ENCODE peak calls at places on chromosomes 4 and X, in six cellular contexts. One of them, this sample, is unnamed.

GRCh38 chrX:7062276-7062675 is 85.2 kb upstream of the STS start:
- DNase-seq in CD8-positive, alpha-beta T cell: no peak
- DNase-seq in iPS DF 6.9: no peak
- DNase-seq in fibroblast of lung: peak
- DNase-seq in Panc1: no peak
- DNase-seq in CD4-positive, CD25-positive, alpha-beta regulatory T cell: no peak
- DNase-seq in this sample: no peak

GRCh38 chrX:15358533-15358932 is 23.2 kb upstream of the PIGA start:
- DNase-seq in CD4-positive, CD25-positive, alpha-beta regulatory T cell: no peak
- DNase-seq in iPS DF 6.9: no peak
- DNase-seq in CD8-positive, alpha-beta T cell: no peak
- DNase-seq in Panc1: no peak
- DNase-seq in fibroblast of lung: no peak
- DNase-seq in this sample: no peak

GRCh38 chr4:189202869-189203271 is 737.8 kb upstream of the FRG1 start:
- DNase-seq in fibroblast of lung: peak
- DNase-seq in CD4-positive, CD25-positive, alpha-beta regulatory T cell: no peak
- DNase-seq in Panc1: no peak
- DNase-seq in CD8-positive, alpha-beta T cell: no peak
- DNase-seq in iPS DF 6.9: no peak
- DNase-seq in this sample: no peak

GRCh38 chr4:13511101-13511500 is 27.0 kb upstream of the RAB28 start:
- DNase-seq in CD8-positive, alpha-beta T cell: no peak
- DNase-seq in iPS DF 6.9: no peak
- DNase-seq in CD4-positive, CD25-positive, alpha-beta regulatory T cell: no peak
- DNase-seq in Panc1: no peak
- DNase-seq in fibroblast of lung: no peak
- DNase-seq in this sample: no peak

GRCh38 chr4:20151436-20151835 is 100.3 kb upstream of the SLIT2 start:
- DNase-seq in fibroblast of lung: peak
- DNase-seq in iPS DF 6.9: no peak
- DNase-seq in CD8-positive, alpha-beta T cell: no peak
- DNase-seq in Panc1: no peak
- DNase-seq in CD4-positive, CD25-positive, alpha-beta regulatory T cell: no peak
- DNase-seq in this sample: no peak

GRCh38 chr4:56078866-56079265 is 130.1 kb downstream of the CEP135 start:
- DNase-seq in iPS DF 6.9: no peak
- DNase-seq in CD4-positive, CD25-positive, alpha-beta regulatory T cell: no peak
- DNase-seq in CD8-positive, alpha-beta T cell: no peak
- DNase-seq in fibroblast of lung: no peak
- DNase-seq in Panc1: no peak
- DNase-seq in this sample: no peak

GRCh38 chr4:128364565-128364964 is 77.0 kb upstream of the PGRMC2 start:
- DNase-seq in iPS DF 6.9: no peak
- DNase-seq in CD8-positive, alpha-beta T cell: no peak
- DNase-seq in fibroblast of lung: peak
- DNase-seq in CD4-positive, CD25-positive, alpha-beta regulatory T cell: no peak
- DNase-seq in Panc1: no peak
- DNase-seq in this sample: no peak

GRCh38 chr4:169279111-169279510 is 8.4 kb upstream of the SH3RF1 start:
- DNase-seq in iPS DF 6.9: no peak
- DNase-seq in Panc1: no peak
- DNase-seq in CD4-positive, CD25-positive, alpha-beta regulatory T cell: no peak
- DNase-seq in fibroblast of lung: no peak
- DNase-seq in CD8-positive, alpha-beta T cell: no peak
- DNase-seq in this sample: no peak

GRCh38 chr4:22668301-22668700 is 24.4 kb upstream of the GBA3 start:
- DNase-seq in iPS DF 6.9: no peak
- DNase-seq in fibroblast of lung: peak
- DNase-seq in CD4-positive, CD25-positive, alpha-beta regulatory T cell: no peak
- DNase-seq in CD8-positive, alpha-beta T cell: no peak
- DNase-seq in Panc1: no peak
- DNase-seq in this sample: no peak

GRCh38 chrX:130165181-130165702 is 399 bp downstream of the AIFM1 start:
- DNase-seq in CD8-positive, alpha-beta T cell: peak
- DNase-seq in iPS DF 6.9: no peak
- DNase-seq in CD4-positive, CD25-positive, alpha-beta regulatory T cell: no peak
- DNase-seq in Panc1: no peak
- DNase-seq in fibroblast of lung: peak
- DNase-seq in this sample: no peak

GRCh38 chrX:130826249-130826648 is 76.8 kb downstream of the ENOX2 start:
- DNase-seq in CD8-positive, alpha-beta T cell: no peak
- DNase-seq in Panc1: no peak
- DNase-seq in CD4-positive, CD25-positive, alpha-beta regulatory T cell: no peak
- DNase-seq in fibroblast of lung: no peak
- DNase-seq in iPS DF 6.9: no peak
- DNase-seq in this sample: no peak

GRCh38 chr4:6582889-6583504 is 8.0 kb downstream of the MAN2B2 start:
- DNase-seq in fibroblast of lung: peak
- DNase-seq in Panc1: no peak
- DNase-seq in CD4-positive, CD25-positive, alpha-beta regulatory T cell: no peak
- DNase-seq in iPS DF 6.9: no peak
- DNase-seq in CD8-positive, alpha-beta T cell: no peak
- DNase-seq in this sample: no peak

GRCh38 chr4:81850701-81851100 is 379.0 kb upstream of the RASGEF1B start:
- DNase-seq in fibroblast of lung: no peak
- DNase-seq in Panc1: no peak
- DNase-seq in CD8-positive, alpha-beta T cell: no peak
- DNase-seq in iPS DF 6.9: no peak
- DNase-seq in CD4-positive, CD25-positive, alpha-beta regulatory T cell: no peak
- DNase-seq in this sample: no peak

GRCh38 chr4:6925357-6925836 is 15.8 kb downstream of the TBC1D14 start:
- DNase-seq in CD8-positive, alpha-beta T cell: no peak
- DNase-seq in iPS DF 6.9: no peak
- DNase-seq in fibroblast of lung: no peak
- DNase-seq in CD4-positive, CD25-positive, alpha-beta regulatory T cell: no peak
- DNase-seq in Panc1: no peak
- DNase-seq in this sample: no peak

GRCh38 chr4:107050525-107051135 is 14.5 kb upstream of the DKK2 start:
- DNase-seq in fibroblast of lung: no peak
- DNase-seq in CD8-positive, alpha-beta T cell: no peak
- DNase-seq in Panc1: no peak
- DNase-seq in CD4-positive, CD25-positive, alpha-beta regulatory T cell: no peak
- DNase-seq in iPS DF 6.9: no peak
- DNase-seq in this sample: no peak

GRCh38 chrX:11187001-11187400 is 75.9 kb downstream of the HCCS start:
- DNase-seq in Panc1: no peak
- DNase-seq in CD4-positive, CD25-positive, alpha-beta regulatory T cell: no peak
- DNase-seq in fibroblast of lung: no peak
- DNase-seq in CD8-positive, alpha-beta T cell: no peak
- DNase-seq in iPS DF 6.9: no peak
- DNase-seq in this sample: no peak

GRCh38 chr4:184012937-184013336 is 107.8 kb downstream of the STOX2 start:
- DNase-seq in CD4-positive, CD25-positive, alpha-beta regulatory T cell: no peak
- DNase-seq in fibroblast of lung: no peak
- DNase-seq in CD8-positive, alpha-beta T cell: no peak
- DNase-seq in iPS DF 6.9: no peak
- DNase-seq in Panc1: no peak
- DNase-seq in this sample: no peak

GRCh38 chr4:16026155-16026761 is 57.6 kb downstream of the PROM1 start:
- DNase-seq in CD4-positive, CD25-positive, alpha-beta regulatory T cell: peak
- DNase-seq in Panc1: peak
- DNase-seq in CD8-positive, alpha-beta T cell: no peak
- DNase-seq in fibroblast of lung: peak
- DNase-seq in iPS DF 6.9: no peak
- DNase-seq in this sample: no peak

GRCh38 chr4:154332681-154333421 is 158.7 kb downstream of the DCHS2 start:
- DNase-seq in CD4-positive, CD25-positive, alpha-beta regulatory T cell: peak
- DNase-seq in iPS DF 6.9: no peak
- DNase-seq in fibroblast of lung: peak
- DNase-seq in CD8-positive, alpha-beta T cell: peak
- DNase-seq in Panc1: no peak
- DNase-seq in this sample: peak

GRCh38 chr4:98473046-98473445 is 185.4 kb downstream of the TSPAN5 start:
- DNase-seq in CD8-positive, alpha-beta T cell: no peak
- DNase-seq in Panc1: no peak
- DNase-seq in iPS DF 6.9: no peak
- DNase-seq in CD4-positive, CD25-positive, alpha-beta regulatory T cell: no peak
- DNase-seq in fibroblast of lung: no peak
- DNase-seq in this sample: no peak

GRCh38 chr4:108052511-108052910 is 62.8 kb downstream of the HADH start:
- DNase-seq in CD4-positive, CD25-positive, alpha-beta regulatory T cell: no peak
- DNase-seq in CD8-positive, alpha-beta T cell: no peak
- DNase-seq in iPS DF 6.9: no peak
- DNase-seq in Panc1: no peak
- DNase-seq in fibroblast of lung: no peak
- DNase-seq in this sample: no peak

GRCh38 chr4:158895797-158896442 is 127.1 kb downstream of the FNIP2 start:
- DNase-seq in Panc1: no peak
- DNase-seq in fibroblast of lung: peak
- DNase-seq in CD4-positive, CD25-positive, alpha-beta regulatory T cell: no peak
- DNase-seq in iPS DF 6.9: no peak
- DNase-seq in CD8-positive, alpha-beta T cell: no peak
- DNase-seq in this sample: no peak

GRCh38 chrX:129600981-129601424 is 53.8 kb downstream of the APLN start:
- DNase-seq in iPS DF 6.9: no peak
- DNase-seq in Panc1: no peak
- DNase-seq in CD8-positive, alpha-beta T cell: no peak
- DNase-seq in CD4-positive, CD25-positive, alpha-beta regulatory T cell: peak
- DNase-seq in fibroblast of lung: peak
- DNase-seq in this sample: peak

GRCh38 chr4:26321326-26322276 is 787 bp downstream of the RBPJ start:
- DNase-seq in iPS DF 6.9: no peak
- DNase-seq in CD4-positive, CD25-positive, alpha-beta regulatory T cell: no peak
- DNase-seq in Panc1: no peak
- DNase-seq in fibroblast of lung: peak
- DNase-seq in CD8-positive, alpha-beta T cell: peak
- DNase-seq in this sample: no peak

GRCh38 chrX:155048997-155049619 is 21.8 kb downstream of the CMC4 start:
- DNase-seq in fibroblast of lung: peak
- DNase-seq in CD4-positive, CD25-positive, alpha-beta regulatory T cell: peak
- DNase-seq in CD8-positive, alpha-beta T cell: peak
- DNase-seq in iPS DF 6.9: peak
- DNase-seq in Panc1: no peak
- DNase-seq in this sample: no peak

DNA sequence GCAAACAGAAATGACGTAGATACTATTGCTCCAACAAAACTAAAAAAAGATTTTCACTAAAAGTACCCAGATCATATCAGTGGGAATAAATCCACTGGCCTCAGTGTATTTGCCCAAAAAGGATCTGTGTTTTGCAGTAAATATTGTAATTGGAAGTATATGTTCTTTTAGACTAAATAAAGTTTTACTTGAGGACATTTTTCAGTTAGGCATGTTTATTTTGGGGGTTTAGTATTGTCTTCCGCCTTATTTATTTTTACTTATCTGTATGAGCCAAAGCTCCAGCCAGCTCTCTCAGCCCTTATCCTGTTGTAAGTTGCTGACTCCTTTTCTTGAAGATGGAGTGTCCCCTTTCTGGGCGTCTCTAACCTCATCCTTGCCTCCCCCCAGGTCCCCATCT is 49.8 kb downstream of the PTTG2 start:
- DNase-seq in CD4-positive, CD25-positive, alpha-beta regulatory T cell: no peak
- DNase-seq in CD8-positive, alpha-beta T cell: no peak
- DNase-seq in fibroblast of lung: no peak
- DNase-seq in Panc1: no peak
- DNase-seq in iPS DF 6.9: no peak
- DNase-seq in this sample: no peak
- H3K27ac ChIP-seq in CD4-positive, CD25-positive, alpha-beta regulatory T cell: no peak
- H3K27ac ChIP-seq in CD8-positive, alpha-beta T cell: no peak
- H3K27ac ChIP-seq in fibroblast of lung: no peak
- H3K27ac ChIP-seq in Panc1: no peak
- H3K27ac ChIP-seq in iPS DF 6.9: no peak
- H3K27ac ChIP-seq in this sample: peak

GRCh38 chrX:13064599-13065143 is 20.3 kb upstream of the FAM9C start:
- DNase-seq in CD4-positive, CD25-positive, alpha-beta regulatory T cell: no peak
- DNase-seq in CD8-positive, alpha-beta T cell: no peak
- DNase-seq in fibroblast of lung: peak
- DNase-seq in iPS DF 6.9: no peak
- DNase-seq in Panc1: no peak
- DNase-seq in this sample: no peak

GRCh38 chrX:13055486-13055885 is 11.1 kb upstream of the FAM9C start:
- DNase-seq in CD8-positive, alpha-beta T cell: no peak
- DNase-seq in fibroblast of lung: no peak
- DNase-seq in Panc1: no peak
- DNase-seq in iPS DF 6.9: no peak
- DNase-seq in CD4-positive, CD25-positive, alpha-beta regulatory T cell: no peak
- DNase-seq in this sample: no peak

GRCh38 chrX:13059676-13060499 is 15.5 kb upstream of the FAM9C start:
- DNase-seq in CD8-positive, alpha-beta T cell: no peak
- DNase-seq in iPS DF 6.9: no peak
- DNase-seq in fibroblast of lung: peak
- DNase-seq in Panc1: peak
- DNase-seq in CD4-positive, CD25-positive, alpha-beta regulatory T cell: no peak
- DNase-seq in this sample: no peak

DNA sequence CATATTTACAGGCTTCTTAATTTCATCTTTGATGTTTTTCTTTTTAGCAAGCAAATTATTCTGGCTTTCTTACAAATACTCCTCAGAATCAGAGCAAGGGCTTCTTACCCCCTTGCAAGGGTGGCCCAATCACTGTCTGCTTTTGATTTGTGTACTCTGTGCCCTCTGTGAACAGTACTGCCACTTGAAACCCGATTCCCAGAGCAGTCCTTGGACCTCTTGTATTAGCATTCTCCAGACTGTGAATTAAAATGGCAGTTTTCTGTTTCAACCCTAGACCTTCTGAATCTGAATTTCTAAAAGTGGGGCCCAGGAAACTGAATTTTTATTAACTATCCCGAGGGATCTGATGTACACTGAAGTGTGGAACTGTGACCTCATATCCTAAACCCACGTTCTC is 14.8 kb upstream of the FAM9C start:
- DNase-seq in fibroblast of lung: no peak
- DNase-seq in Panc1: no peak
- DNase-seq in iPS DF 6.9: no peak
- DNase-seq in CD4-positive, CD25-positive, alpha-beta regulatory T cell: no peak
- DNase-seq in CD8-positive, alpha-beta T cell: no peak
- DNase-seq in this sample: no peak
- H3K27ac ChIP-seq in fibroblast of lung: no peak
- H3K27ac ChIP-seq in Panc1: peak
- H3K27ac ChIP-seq in iPS DF 6.9: no peak
- H3K27ac ChIP-seq in CD4-positive, CD25-positive, alpha-beta regulatory T cell: no peak
- H3K27ac ChIP-seq in CD8-positive, alpha-beta T cell: no peak
- H3K27ac ChIP-seq in this sample: no peak

GRCh38 chr4:931960-932712 is at the start of the genes GAK and TMEM175:
- DNase-seq in CD8-positive, alpha-beta T cell: peak
- DNase-seq in Panc1: peak
- DNase-seq in iPS DF 6.9: peak
- DNase-seq in fibroblast of lung: peak
- DNase-seq in CD4-positive, CD25-positive, alpha-beta regulatory T cell: peak
- DNase-seq in this sample: peak
- H3K27ac ChIP-seq in CD8-positive, alpha-beta T cell: peak
- H3K27ac ChIP-seq in Panc1: peak
- H3K27ac ChIP-seq in iPS DF 6.9: no peak
- H3K27ac ChIP-seq in fibroblast of lung: peak
- H3K27ac ChIP-seq in CD4-positive, CD25-positive, alpha-beta regulatory T cell: peak
- H3K27ac ChIP-seq in this sample: peak

DNA sequence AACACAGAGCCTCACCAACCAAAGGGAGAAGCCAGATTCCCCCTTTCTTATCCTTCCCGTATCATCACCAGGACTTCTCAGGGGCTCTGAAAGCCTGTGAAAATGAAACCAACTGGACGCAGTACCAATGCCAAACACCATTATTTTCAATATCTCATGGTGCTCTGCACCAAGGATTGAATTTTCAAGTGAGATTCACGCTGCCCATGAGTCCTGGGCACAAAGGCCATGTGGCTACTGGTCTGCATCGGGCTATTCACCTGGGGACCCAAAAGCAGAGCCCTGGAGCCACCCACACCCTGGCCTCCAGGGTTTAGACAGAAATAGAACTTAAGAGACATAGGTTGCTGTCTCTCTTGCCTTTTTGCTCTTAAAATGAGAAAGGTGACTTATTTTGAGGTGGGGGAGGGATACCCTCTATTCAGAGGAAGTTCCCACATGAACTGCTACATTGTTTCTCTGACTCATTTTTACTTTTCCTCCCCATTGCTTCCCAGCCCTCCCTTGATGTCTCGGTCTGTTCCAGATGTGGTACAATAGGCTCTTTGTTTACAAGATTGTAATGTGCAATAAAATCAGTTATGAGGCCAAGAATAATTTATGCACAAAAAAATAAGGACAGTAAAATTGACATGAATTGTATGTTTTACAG is 55.4 kb downstream of the MAML3 start:
- DNase-seq in fibroblast of lung: peak
- DNase-seq in iPS DF 6.9: no peak
- DNase-seq in CD8-positive, alpha-beta T cell: no peak
- DNase-seq in Panc1: no peak
- DNase-seq in CD4-positive, CD25-positive, alpha-beta regulatory T cell: no peak
- DNase-seq in this sample: no peak
- H3K27ac ChIP-seq in fibroblast of lung: peak
- H3K27ac ChIP-seq in iPS DF 6.9: no peak
- H3K27ac ChIP-seq in CD8-positive, alpha-beta T cell: no peak
- H3K27ac ChIP-seq in Panc1: peak
- H3K27ac ChIP-seq in CD4-positive, CD25-positive, alpha-beta regulatory T cell: no peak
- H3K27ac ChIP-seq in this sample: no peak

This sample was measured in caudate nucleus.